ENCODE peak calls at places on chromosomes 7 and 10, in nine cellular contexts. N is body of pancreas, C is uterus, D is A549, O is stomach, X is right lobe of liver, M is transverse colon, V is ovary, G is IMR-90. U is an unnamed sample.

GRCh38 chr10:77173615-77174461 is 463.8 kb downstream of the KCNMA1 start:
- DNase-seq in V (peak; percentile 64), C (peak; percentile 74), N (peak; percentile 79), G (peak; percentile 79), M (peak; percentile 80), D (peak; percentile 80), X (peak; percentile 73), O (peak; percentile 79), U (peak; percentile 64)

GRCh38 chr10:91953600-91954140 is 30.1 kb downstream of the BTAF1 start:
- DNase-seq in N (no peak), G (no peak), D (no peak), V (no peak), M (no peak), C (no peak), O (no peak), X (no peak), U (no peak)

GRCh38 chr7:42222119-42222518 is 14.9 kb downstream of the GLI3 start:
- DNase-seq in N (no peak), O (no peak), G (no peak), D (no peak), V (no peak), M (no peak), X (no peak), C (no peak), U (no peak)

GRCh38 chr7:3575753-3576531 is 274.9 kb downstream of the SDK1 start:
- DNase-seq in G (no peak), O (peak; percentile 43), M (peak; percentile 71), D (no peak), C (no peak), V (no peak), X (no peak), N (peak; percentile 76), U (no peak)

GRCh38 chr10:128429835-128430513 is 303.8 kb upstream of the MKI67 start:
- DNase-seq in N (no peak), O (no peak), D (no peak), G (no peak), X (no peak), M (no peak), C (no peak), V (no peak), U (no peak)

GRCh38 chr7:155979566-155979965 is 167.3 kb upstream of the SHH start:
- DNase-seq in O (peak; percentile 19), G (no peak), V (no peak), C (no peak), D (no peak), N (no peak), M (no peak), X (no peak), U (peak; percentile 9)

GRCh38 chr7:87570178-87570577 is 30.5 kb downstream of the ABCB1 start:
- DNase-seq in D (no peak), C (no peak), M (no peak), O (no peak), V (no peak), N (no peak), G (peak; percentile 92), X (no peak), U (no peak)

GRCh38 chr10:33860994-33861393 is 526.5 kb upstream of the NRP1 start:
- DNase-seq in M (no peak), D (no peak), N (no peak), V (no peak), C (no peak), O (no peak), G (no peak), X (no peak), U (no peak)

GRCh38 chr7:32587431-32587948 is 92.2 kb downstream of the AVL9 start:
- DNase-seq in D (peak; percentile 61), O (no peak), C (no peak), G (peak; percentile 89), X (no peak), V (peak; percentile 42), M (no peak), N (no peak), U (no peak)

GRCh38 chr7:103524042-103524907 is 78.3 kb upstream of the SLC26A5 start:
- DNase-seq in N (no peak), M (no peak), O (no peak), X (no peak), D (peak; percentile 7), C (no peak), V (no peak), G (peak; percentile 68), U (no peak)
- TF ChIP-seq CTCF in N (peak; percentile 60), M (no peak), O (no peak), X (peak; percentile 43), D (peak; percentile 52), C (peak; percentile 22), V (no peak), G (peak; percentile 74), U (no peak)

GRCh38 chr7:74178632-74179031 is 4.5 kb downstream of the EIF4H start:
- DNase-seq in O (no peak), D (no peak), C (no peak), M (no peak), X (no peak), G (peak; percentile 17), V (no peak), N (no peak), U (no peak)
- H3K27ac ChIP-seq in O (peak overlapping the region; percentile 40), D (no peak overlapping the region), C (no peak overlapping the region), M (peak overlapping the region; percentile 7), X (no peak overlapping the region), G (peak overlapping the region; percentile 13), V (no peak overlapping the region), N (no peak overlapping the region), U (no peak overlapping the region)

GRCh38 chr7:12211054-12212050 is at the start of gene TMEM106B:
- DNase-seq in V (peak; percentile 96), M (peak; percentile 98), D (peak; percentile 88), N (peak; percentile 99), O (peak; percentile 99), G (peak; percentile 92), X (peak; percentile 98), C (peak; percentile 95), U (peak; percentile 95)
- TF ChIP-seq POLR2A in V (peak; percentile 72), M (peak; percentile 90), D (peak; percentile 66), N (peak; percentile 93), O (no peak), G (peak; percentile 67), X (peak; percentile 92), C (peak; percentile 81), U (peak; percentile 51)

GRCh38 chr10:80530251-80530650 is 7.5 kb upstream of the SH2D4B start:
- DNase-seq in V (no peak), O (no peak), M (peak; percentile 33), X (no peak), N (peak; percentile 43), D (peak; percentile 83), G (peak; percentile 22), C (no peak), U (no peak)
- TF ChIP-seq CTCF in V (no peak), O (no peak), M (peak; percentile 36), X (peak; percentile 37), N (peak; percentile 28), D (peak; percentile 63), G (peak; percentile 35), C (peak; percentile 10), U (no peak)

U was measured in breast epithelium.